ENCODE peak calls at places on chromosomes 7 and 10, in five cellular contexts. J is prostate gland; G is small intestine; S is neuronal stem cell; Q is CD8-positive, alpha-beta T cell. I is an unnamed sample. For H3K36me3, the result is how much of the 10 kb centered on the place peaks cover.

GRCh38 chr10:7274293-7274692 is 136.5 kb downstream of the SFMBT2 start:
- DNase-seq in Q (no peak), J (no peak), G (no peak), S (no peak), I (no peak)

GRCh38 chr10:132948351-132948750 is 6.0 kb upstream of the CFAP46 start:
- DNase-seq in J (no peak), G (no peak), S (no peak), Q (no peak), I (no peak)

GRCh38 chr7:149879801-149880738 is 6.3 kb downstream of the ATP6V0E2 start:
- DNase-seq in J (peak), Q (no peak), G (no peak), S (no peak), I (no peak)

GRCh38 chr7:68400783-68401182 is 1197.5 kb upstream of the AUTS2 start:
- DNase-seq in S (no peak), G (no peak), Q (no peak), J (no peak), I (no peak)

GRCh38 chr7:121041516-121042148 is 53.1 kb downstream of the CPED1 start:
- DNase-seq in Q (no peak), G (no peak), J (no peak), S (no peak), I (no peak)

GRCh38 chr7:26309089-26309488 is 17.4 kb downstream of the SNX10 start:
- DNase-seq in S (no peak), G (no peak), Q (no peak), J (no peak), I (no peak)

GRCh38 chr7:128697301-128697905 is 25.3 kb downstream of the GARIN1A start:
- DNase-seq in G (peak), Q (peak), S (peak), J (no peak), I (no peak)

GRCh38 chr10:61623101-61623500 is 39.6 kb upstream of the CABCOCO1 start:
- DNase-seq in S (no peak), Q (no peak), J (no peak), G (no peak), I (no peak)

GRCh38 chr7:48168159-48168558 is 3.1 kb upstream of the ABCA13 start:
- DNase-seq in S (no peak), Q (no peak), G (peak), J (no peak), I (no peak)

GRCh38 chr7:84697506-84697905 is 489.4 kb downstream of the SEMA3D start:
- DNase-seq in S (no peak), Q (no peak), J (no peak), G (peak), I (no peak)

GRCh38 chr10:5861269-5862031 is 28.2 kb downstream of the ANKRD16 start:
- DNase-seq in G (peak), J (no peak), Q (no peak), S (no peak), I (no peak)

GRCh38 chr7:141355057-141355456 is 196.2 kb upstream of the AGK start:
- DNase-seq in S (no peak), Q (no peak), J (no peak), G (no peak), I (no peak)

GRCh38 chr7:48638041-48638440 is 286.3 kb upstream of the CDC14C start:
- DNase-seq in Q (no peak), G (no peak), S (no peak), J (no peak), I (no peak)

GRCh38 chr7:75914655-75915415 is at the start of gene POR:
- DNase-seq in J (peak), S (peak), G (peak), Q (peak), I (peak)

GRCh38 chr7:120949393-120949799 is 1.2 kb upstream of the ING3 start:
- DNase-seq in Q (no peak), J (no peak), S (no peak), G (no peak), I (no peak)

GRCh38 chr7:148914208-148914777 is 30.2 kb upstream of the EZH2 start:
- DNase-seq in G (peak), S (no peak), Q (no peak), J (no peak), I (no peak)

GRCh38 chr7:130367088-130367755 is 13.1 kb upstream of the CPA1 start:
- DNase-seq in G (no peak), S (no peak), J (no peak), Q (peak), I (no peak)

GRCh38 chr7:54802841-54803240 is 43.8 kb upstream of the SEC61G start:
- DNase-seq in S (no peak), Q (no peak), G (no peak), J (no peak), I (no peak)

DNA sequence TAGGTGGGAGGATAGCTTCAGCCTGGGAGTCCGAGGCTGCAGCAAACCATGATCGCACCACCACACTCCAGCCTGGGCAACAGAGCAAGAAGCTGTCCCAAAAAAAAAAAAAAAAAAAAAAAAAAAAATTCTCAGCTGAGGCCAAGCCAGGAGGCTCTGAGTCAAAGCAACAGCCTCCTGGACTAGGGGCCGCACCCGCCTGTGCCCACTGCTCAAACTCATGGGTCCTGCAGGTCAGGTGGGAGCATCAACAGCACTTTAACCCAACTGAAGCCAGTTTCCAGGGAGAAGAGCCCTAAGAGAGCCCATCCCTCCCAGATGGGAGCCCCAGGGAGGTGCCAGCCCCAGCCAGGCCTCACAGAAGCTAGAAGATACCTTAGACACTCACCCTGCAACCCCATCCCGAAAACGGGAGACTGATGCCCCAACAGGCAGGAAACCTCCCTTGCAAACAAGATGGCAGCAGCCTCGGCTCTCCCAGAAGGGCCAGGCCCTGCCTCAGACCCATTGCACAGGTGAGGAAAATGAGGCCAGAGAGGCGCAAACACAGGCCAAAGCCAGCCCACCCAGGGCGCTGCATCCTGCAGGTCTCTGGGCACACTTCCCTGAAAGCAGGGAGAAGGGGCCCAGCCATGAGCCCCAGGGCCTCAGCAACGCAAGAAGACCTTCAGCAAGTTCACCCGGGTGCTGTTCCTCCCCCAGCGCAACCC is 11.0 kb downstream of the PDGFA start:
- DNase-seq in Q (no peak), J (no peak), G (no peak), S (no peak), I (no peak)
- H3K36me3 ChIP-seq in Q (under half), J (under half), G (under half), S (under half), I (half or more)

DNA sequence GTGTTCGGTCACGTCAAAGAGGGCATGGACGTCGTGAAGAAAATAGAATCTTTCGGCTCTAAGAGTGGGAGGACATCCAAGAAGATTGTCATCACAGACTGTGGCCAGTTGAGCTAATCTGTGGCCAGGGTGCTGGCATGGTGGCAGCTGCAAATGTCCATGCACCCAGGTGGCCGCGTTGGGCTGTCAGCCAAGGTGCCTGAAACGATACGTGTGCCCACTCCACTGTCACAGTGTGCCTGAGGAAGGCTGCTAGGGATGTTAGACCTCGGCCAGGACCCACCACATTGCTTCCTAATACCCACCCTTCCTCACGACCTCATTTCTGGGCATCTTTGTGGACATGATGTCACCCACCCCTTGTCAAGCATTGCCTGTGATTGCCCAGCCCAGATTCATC is 6.5 kb downstream of the PPIF start:
- DNase-seq in S (no peak), Q (no peak), G (no peak), J (no peak), I (no peak)
- H3K36me3 ChIP-seq in S (half or more), Q (under half), G (under half), J (under half), I (half or more)

DNA sequence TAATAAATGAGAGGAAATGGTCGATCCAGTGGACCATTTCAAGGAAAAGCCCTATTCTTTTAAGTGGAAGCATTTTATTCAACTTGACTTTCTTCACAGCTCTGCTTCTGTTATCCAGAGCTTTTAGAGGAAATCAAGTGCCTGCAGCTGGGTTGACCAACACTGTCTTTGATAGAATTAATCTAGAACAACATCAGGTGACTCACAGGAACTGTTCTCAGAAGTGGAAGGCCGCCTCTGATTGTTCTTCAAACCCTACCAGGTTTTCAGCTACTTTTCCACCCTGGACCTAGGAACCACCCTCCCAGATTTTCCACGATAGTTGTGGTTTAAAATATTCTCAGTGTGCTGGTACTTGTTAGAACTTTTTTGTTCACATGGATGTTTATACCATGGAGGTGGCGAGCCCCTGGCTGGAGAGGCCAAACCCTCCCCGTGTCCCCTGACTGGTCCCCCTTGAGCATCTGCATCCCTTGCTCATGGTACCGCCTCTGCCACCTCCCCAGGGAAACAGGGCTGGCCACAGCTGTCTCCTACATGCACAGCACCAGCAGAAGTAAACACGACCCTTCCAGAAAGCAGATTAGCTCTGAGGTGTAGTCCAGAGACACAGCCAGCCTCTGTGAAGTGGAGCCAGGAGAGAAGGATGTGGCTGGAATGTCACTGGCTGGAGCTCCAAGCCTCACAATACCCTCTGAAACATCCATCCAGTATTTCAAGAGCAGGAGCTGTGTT is 293.3 kb downstream of the USP6NL start:
- DNase-seq in J (no peak), G (no peak), Q (no peak), S (no peak), I (no peak)
- H3K36me3 ChIP-seq in J (under half), G (under half), Q (half or more), S (under half), I (half or more)

GRCh38 chr10:91983403-91983802 is 59.8 kb downstream of the BTAF1 start:
- DNase-seq in S (no peak), J (no peak), G (no peak), Q (no peak), I (no peak)

GRCh38 chr10:91992026-91992425 is 68.5 kb downstream of the BTAF1 start:
- DNase-seq in J (no peak), S (no peak), Q (no peak), G (no peak), I (no peak)

DNA sequence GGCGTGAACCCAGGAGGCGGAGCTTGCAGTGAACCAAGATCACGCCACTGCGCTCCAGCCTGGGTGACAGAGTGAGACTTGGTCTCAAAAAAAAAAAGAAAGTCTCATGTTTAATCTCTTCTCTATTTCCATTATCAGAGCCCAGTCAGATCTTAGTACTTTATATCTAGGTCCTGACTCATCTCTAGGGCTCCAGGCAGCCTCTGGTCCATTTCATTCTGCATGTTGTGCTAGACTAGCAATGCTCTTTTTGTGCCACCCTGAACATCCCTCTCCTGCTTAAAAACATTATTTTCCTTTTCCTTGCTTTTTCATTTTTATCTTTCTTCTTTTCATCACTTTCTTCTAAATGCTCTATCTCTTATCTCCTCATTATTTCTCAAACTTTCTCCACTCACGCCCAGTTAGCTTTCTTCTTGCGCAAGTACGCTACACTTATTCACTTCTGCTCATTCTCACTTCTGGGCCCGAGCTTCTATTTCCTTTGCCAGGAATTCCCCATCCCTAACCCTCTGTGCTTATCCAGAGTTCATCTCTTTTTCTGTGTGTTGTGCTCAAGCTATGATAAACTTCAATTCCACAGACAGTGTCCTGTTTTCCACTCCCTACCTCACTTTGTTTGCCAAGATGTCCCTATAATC is 63.9 kb downstream of the BTAF1 start:
- DNase-seq in G (no peak), J (no peak), S (no peak), Q (no peak), I (no peak)
- H3K36me3 ChIP-seq in G (under half), J (under half), S (half or more), Q (under half), I (half or more)

DNA sequence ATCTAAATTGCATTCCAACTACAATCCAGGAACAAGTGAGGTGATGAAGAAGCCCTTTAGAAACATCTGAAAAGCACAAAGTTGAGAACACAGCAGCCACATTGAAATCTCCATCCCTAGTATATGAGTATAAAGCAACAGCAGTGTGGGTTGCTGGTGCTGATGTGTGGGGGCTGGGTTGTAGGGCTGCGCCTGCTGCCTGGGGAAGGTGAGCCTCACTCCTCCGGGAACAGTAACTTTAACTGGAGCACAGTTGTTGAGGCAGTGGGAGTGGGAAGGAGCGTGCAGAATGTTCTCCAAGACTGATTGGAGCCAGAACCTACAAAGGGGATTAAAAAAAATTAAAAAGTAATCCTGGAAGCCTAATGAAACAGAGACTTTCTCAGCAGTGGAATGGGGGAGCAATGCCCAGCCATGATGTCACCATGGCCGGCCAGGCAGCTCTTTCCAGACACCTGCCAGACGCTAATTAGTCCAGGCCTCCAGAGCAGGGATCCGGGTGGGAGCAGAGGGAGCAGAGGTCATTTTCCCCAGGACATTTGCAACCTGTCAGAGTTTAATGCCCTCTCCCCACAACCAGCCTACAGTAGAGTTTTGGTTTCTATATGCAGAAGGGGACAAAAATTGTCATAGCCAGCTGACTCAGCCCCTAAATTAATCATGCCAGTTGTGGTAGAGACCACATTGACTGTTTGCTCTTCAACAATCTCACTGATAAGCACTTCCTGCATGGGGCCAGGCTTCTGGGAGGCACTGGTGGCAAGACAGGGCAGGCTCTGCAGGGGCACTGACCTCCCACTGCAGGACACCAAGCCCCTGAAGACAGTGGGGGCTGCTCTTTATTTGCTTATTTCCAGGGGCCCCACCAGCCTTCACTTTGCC is 133.0 kb upstream of the ZNF32 start:
- DNase-seq in J (no peak), G (peak), Q (no peak), S (no peak), I (no peak)
- H3K36me3 ChIP-seq in J (under half), G (under half), Q (under half), S (under half), I (under half)